ENCODE peak calls at places on chromosomes 3 and 15, in five cellular contexts. I, W, Y, O and E are unnamed samples.

GRCh38 chr3:127612966-127613365 is 14.8 kb downstream of the MCM2 start:
- DNase-seq in W (no peak), I (no peak), O (no peak), Y (no peak), E (no peak)

GRCh38 chr15:62090988-62091387 is 24.2 kb downstream of the C2CD4A start:
- DNase-seq in O (no peak), I (no peak), Y (no peak), W (no peak), E (no peak)

GRCh38 chr3:79012530-79012913 is 755.3 kb downstream of the ROBO1 start:
- DNase-seq in W (no peak), Y (no peak), O (no peak), I (no peak), E (no peak)

GRCh38 chr15:85453144-85453872 is 72.9 kb downstream of the AKAP13 start:
- DNase-seq in W (no peak), O (no peak), I (no peak), Y (no peak), E (no peak)

GRCh38 chr3:62882676-62883228 is 7.5 kb upstream of the CADPS start:
- DNase-seq in Y (no peak), W (no peak), I (no peak), O (no peak), E (no peak)

GRCh38 chr3:45992133-45992729 is 3.4 kb downstream of the FYCO1 start:
- DNase-seq in I (no peak), Y (no peak), O (no peak), W (no peak), E (no peak)

GRCh38 chr3:50390523-50391177 is 31.3 kb upstream of the TMEM115 start:
- DNase-seq in Y (no peak), W (no peak), O (no peak), I (no peak), E (no peak)

GRCh38 chr3:130828931-130829574 is 64.8 kb upstream of the ATP2C1 start:
- DNase-seq in I (no peak), Y (no peak), W (no peak), O (no peak), E (no peak)

GRCh38 chr15:68792901-68793766 is 27.6 kb downstream of the ANP32A start:
- DNase-seq in O (no peak), I (no peak), W (no peak), Y (no peak), E (no peak)

GRCh38 chr3:124172846-124173245 is 180.9 kb upstream of the ROPN1 start:
- DNase-seq in I (no peak), W (no peak), O (no peak), Y (no peak), E (no peak)

GRCh38 chr3:79604681-79605080 is 163.1 kb downstream of the ROBO1 start:
- DNase-seq in O (no peak), Y (no peak), W (no peak), I (no peak), E (no peak)

GRCh38 chr3:134317106-134317947 is 56.9 kb downstream of the AMOTL2 start:
- DNase-seq in I (no peak), W (no peak), Y (no peak), O (no peak), E (no peak)